ENCODE peak calls at places on chromosomes 11 and 22, in five cellular contexts. One of them, this sample, is unnamed.

GRCh38 chr11:115576606-115577005 is 72.4 kb upstream of the CADM1 start:
- DNase-seq in fibroblast of the conjunctiva: no peak
- DNase-seq in T-cell: no peak
- DNase-seq in psoas muscle: no peak
- DNase-seq in HCT116: no peak
- DNase-seq in this sample: no peak

GRCh38 chr11:5021996-5022395 is 24.3 kb upstream of the OR52J3 start:
- DNase-seq in fibroblast of the conjunctiva: no peak
- DNase-seq in T-cell: no peak
- DNase-seq in psoas muscle: no peak
- DNase-seq in HCT116: no peak
- DNase-seq in this sample: no peak

GRCh38 chr11:77126861-77127673 is 979 bp upstream of the MYO7A start:
- DNase-seq in fibroblast of the conjunctiva: no peak
- DNase-seq in T-cell: peak
- DNase-seq in psoas muscle: peak
- DNase-seq in HCT116: no peak
- DNase-seq in this sample: no peak

GRCh38 chr22:20937031-20937793 is 20.0 kb downstream of the CRKL start:
- DNase-seq in fibroblast of the conjunctiva: no peak
- DNase-seq in T-cell: no peak
- DNase-seq in psoas muscle: no peak
- DNase-seq in HCT116: no peak
- DNase-seq in this sample: peak

GRCh38 chr11:112599861-112600533 is 339.3 kb upstream of the PLET1 start:
- DNase-seq in fibroblast of the conjunctiva: no peak
- DNase-seq in T-cell: no peak
- DNase-seq in psoas muscle: no peak
- DNase-seq in HCT116: no peak
- DNase-seq in this sample: no peak

GRCh38 chr11:73878771-73879170 is 2.0 kb downstream of the PAAF1 start:
- DNase-seq in fibroblast of the conjunctiva: no peak
- DNase-seq in T-cell: no peak
- DNase-seq in psoas muscle: no peak
- DNase-seq in HCT116: no peak
- DNase-seq in this sample: no peak

GRCh38 chr11:13480198-13480597 is 15.6 kb downstream of the PTH start:
- DNase-seq in fibroblast of the conjunctiva: no peak
- DNase-seq in T-cell: no peak
- DNase-seq in psoas muscle: no peak
- DNase-seq in HCT116: no peak
- DNase-seq in this sample: no peak

GRCh38 chr22:48689206-48689605 is 1138.5 kb downstream of the BRD1 start:
- DNase-seq in fibroblast of the conjunctiva: no peak
- DNase-seq in T-cell: no peak
- DNase-seq in psoas muscle: no peak
- DNase-seq in HCT116: no peak
- DNase-seq in this sample: no peak

GRCh38 chr22:49693848-49694247 is 133.8 kb downstream of the BRD1 start:
- DNase-seq in fibroblast of the conjunctiva: no peak
- DNase-seq in T-cell: no peak
- DNase-seq in psoas muscle: no peak
- DNase-seq in HCT116: no peak
- DNase-seq in this sample: no peak

GRCh38 chr22:44825310-44826150 is 73.2 kb downstream of the ARHGAP8 start:
- DNase-seq in fibroblast of the conjunctiva: no peak
- DNase-seq in T-cell: no peak
- DNase-seq in psoas muscle: no peak
- DNase-seq in HCT116: no peak
- DNase-seq in this sample: no peak

GRCh38 chr11:2921261-2921660 is 8.0 kb downstream of the PHLDA2 start:
- DNase-seq in fibroblast of the conjunctiva: no peak
- DNase-seq in T-cell: no peak
- DNase-seq in psoas muscle: no peak
- DNase-seq in HCT116: no peak
- DNase-seq in this sample: no peak

GRCh38 chr11:92212530-92212929 is 12.1 kb upstream of the FAT3 start:
- DNase-seq in fibroblast of the conjunctiva: no peak
- DNase-seq in T-cell: no peak
- DNase-seq in psoas muscle: no peak
- DNase-seq in HCT116: no peak
- DNase-seq in this sample: no peak

GRCh38 chr22:29798318-29798717 is 31.1 kb downstream of the UQCR10 start:
- DNase-seq in fibroblast of the conjunctiva: no peak
- DNase-seq in T-cell: no peak
- DNase-seq in psoas muscle: no peak
- DNase-seq in HCT116: no peak
- DNase-seq in this sample: no peak

GRCh38 chr11:17277024-17277584 is 565 bp downstream of the NUCB2 start:
- DNase-seq in fibroblast of the conjunctiva: no peak
- DNase-seq in T-cell: no peak
- DNase-seq in psoas muscle: no peak
- DNase-seq in HCT116: no peak
- DNase-seq in this sample: no peak

GRCh38 chr11:66718320-66718971 is 10.6 kb downstream of the SPTBN2 start:
- DNase-seq in fibroblast of the conjunctiva: no peak
- DNase-seq in T-cell: no peak
- DNase-seq in psoas muscle: no peak
- DNase-seq in HCT116: no peak
- DNase-seq in this sample: peak

GRCh38 chr22:43345761-43346261 is 2.6 kb upstream of the SCUBE1 start:
- DNase-seq in fibroblast of the conjunctiva: no peak
- DNase-seq in T-cell: no peak
- DNase-seq in psoas muscle: no peak
- DNase-seq in HCT116: no peak
- DNase-seq in this sample: no peak

GRCh38 chr11:108609681-108610080 is 16.1 kb upstream of the EXPH5 start:
- DNase-seq in fibroblast of the conjunctiva: no peak
- DNase-seq in T-cell: no peak
- DNase-seq in psoas muscle: no peak
- DNase-seq in HCT116: no peak
- DNase-seq in this sample: no peak

GRCh38 chr22:36359172-36359973 is 28.4 kb downstream of the MYH9 start:
- DNase-seq in fibroblast of the conjunctiva: no peak
- DNase-seq in T-cell: no peak
- DNase-seq in psoas muscle: no peak
- DNase-seq in HCT116: no peak
- DNase-seq in this sample: no peak

GRCh38 chr11:78408619-78409018 is 9.0 kb downstream of the GAB2 start:
- DNase-seq in fibroblast of the conjunctiva: no peak
- DNase-seq in T-cell: no peak
- DNase-seq in psoas muscle: no peak
- DNase-seq in HCT116: no peak
- DNase-seq in this sample: no peak

GRCh38 chr11:30392221-30392784 is 69.4 kb downstream of the ARL14EP start:
- DNase-seq in fibroblast of the conjunctiva: no peak
- DNase-seq in T-cell: no peak
- DNase-seq in psoas muscle: no peak
- DNase-seq in HCT116: no peak
- DNase-seq in this sample: no peak

GRCh38 chr22:30751529-30751928 is 56.9 kb downstream of the OSBP2 start:
- DNase-seq in fibroblast of the conjunctiva: no peak
- DNase-seq in T-cell: no peak
- DNase-seq in psoas muscle: no peak
- DNase-seq in HCT116: no peak
- DNase-seq in this sample: no peak

GRCh38 chr11:69636512-69636866 is 4.5 kb upstream of the CCND1 start:
- DNase-seq in fibroblast of the conjunctiva: no peak
- DNase-seq in T-cell: no peak
- DNase-seq in psoas muscle: peak
- DNase-seq in HCT116: peak
- DNase-seq in this sample: no peak

This sample was measured in LNCaP clone FGC.